ENCODE peak calls at places on chromosomes 13 and 19, in nine cellular contexts. S, N, I, V, T, K, P, U and C are unnamed samples. For H3K36me3 and H3K27me3, the result is how much of the 10 kb centered on the place peaks cover.

GRCh38 chr13:38685974-38686571 is 804 bp upstream of the FREM2 start:
- DNase-seq in S (peak), N (no peak), I (peak), V (peak), T (no peak), K (peak), P (no peak), U (no peak), C (peak)

GRCh38 chr19:37977992-37978391 is 71.0 kb downstream of the SIPA1L3 start:
- DNase-seq in S (no peak), N (peak), I (no peak), V (no peak), T (no peak), K (no peak), P (no peak), U (no peak), C (no peak)

GRCh38 chr13:112818040-112818697 is 128.3 kb downstream of the ATP11A start:
- DNase-seq in S (no peak), N (no peak), I (no peak), V (no peak), T (no peak), K (no peak), P (no peak), U (no peak), C (no peak)

GRCh38 chr13:113176292-113176691 is 17.8 kb downstream of the PROZ start:
- DNase-seq in S (no peak), N (no peak), I (no peak), V (no peak), T (no peak), K (peak), P (no peak), U (no peak), C (no peak)

GRCh38 chr19:9913237-9914000 is 22.9 kb downstream of the OLFM2 start:
- DNase-seq in S (peak), N (no peak), I (no peak), V (peak), T (no peak), K (no peak), P (peak), U (no peak), C (peak)

GRCh38 chr13:27359203-27359821 is 65.1 kb upstream of the GTF3A start:
- DNase-seq in S (peak), N (peak), I (peak), V (peak), T (peak), K (peak), P (peak), U (no peak), C (peak)

GRCh38 chr13:40440990-40441820 is 225.2 kb downstream of the FOXO1 start:
- DNase-seq in S (peak), N (no peak), I (no peak), V (no peak), T (no peak), K (peak), P (peak), U (no peak), C (no peak)

GRCh38 chr13:41587490-41587889 is 130.1 kb downstream of the RGCC start:
- DNase-seq in S (no peak), N (no peak), I (no peak), V (no peak), T (peak), K (no peak), P (no peak), U (no peak), C (no peak)

GRCh38 chr13:29104461-29104860 is 284.3 kb downstream of the MTUS2 start:
- DNase-seq in S (no peak), N (no peak), I (no peak), V (no peak), T (no peak), K (no peak), P (no peak), U (no peak), C (no peak)

GRCh38 chr13:24680921-24681585 is 845 bp downstream of the ATP12A start:
- DNase-seq in S (no peak), N (no peak), I (no peak), V (no peak), T (no peak), K (no peak), P (no peak), U (no peak), C (peak)
- H3K4me3 ChIP-seq in S (no peak), N (no peak), I (no peak), V (peak), T (peak), K (peak), P (peak), U (peak), C (peak)

GRCh38 chr19:20482721-20483120 is 82.9 kb downstream of the ZNF737 start:
- DNase-seq in S (no peak), N (no peak), I (no peak), V (no peak), T (peak), K (no peak), P (no peak), U (no peak), C (no peak)

GRCh38 chr19:20478936-20479335 is 86.6 kb downstream of the ZNF737 start:
- DNase-seq in S (no peak), N (no peak), I (no peak), V (no peak), T (no peak), K (no peak), P (no peak), U (no peak), C (no peak)

DNA sequence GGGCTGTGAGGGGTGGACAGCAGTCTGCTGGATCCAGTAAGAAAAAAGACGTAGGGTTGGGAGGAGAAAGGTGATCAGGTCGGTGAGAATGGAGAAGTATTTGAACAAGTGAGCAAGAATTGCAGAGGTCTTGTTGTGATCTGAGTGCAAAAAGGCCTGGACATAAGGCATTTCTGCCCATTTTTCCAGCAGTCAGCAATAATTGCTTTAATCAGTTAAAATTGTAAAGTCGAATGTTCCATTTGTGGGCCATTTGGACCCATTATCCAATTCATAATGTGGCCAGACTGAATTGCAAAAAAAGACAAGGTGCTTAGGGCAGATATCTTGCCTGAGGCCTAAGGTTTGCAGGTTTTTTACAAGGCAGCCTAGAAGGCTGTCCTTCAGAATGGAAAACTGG is 86.1 kb downstream of the ZNF737 start:
- DNase-seq in S (no peak), N (no peak), I (no peak), V (no peak), T (no peak), K (no peak), P (no peak), U (no peak), C (no peak)
- H3K36me3 ChIP-seq in S (under half), N (under half), I (under half), V (under half), T (under half), K (under half), P (under half), U (under half), C (under half)

GRCh38 chr13:53703371-53704080 is 674.9 kb downstream of the OLFM4 start:
- DNase-seq in S (no peak), N (no peak), I (no peak), V (no peak), T (no peak), K (no peak), P (no peak), U (no peak), C (no peak)
- H3K27me3 ChIP-seq in S (under half), N (under half), I (under half), V (under half), T (under half), K (under half), P (under half), U (under half), C (under half)

GRCh38 chr13:45333973-45334922 is 6.7 kb downstream of the TPT1 start:
- DNase-seq in S (no peak), N (peak), I (peak), V (no peak), T (peak), K (no peak), P (no peak), U (no peak), C (no peak)
- H3K4me3 ChIP-seq in S (no peak), N (no peak), I (no peak), V (no peak), T (no peak), K (no peak), P (no peak), U (no peak), C (no peak)

DNA sequence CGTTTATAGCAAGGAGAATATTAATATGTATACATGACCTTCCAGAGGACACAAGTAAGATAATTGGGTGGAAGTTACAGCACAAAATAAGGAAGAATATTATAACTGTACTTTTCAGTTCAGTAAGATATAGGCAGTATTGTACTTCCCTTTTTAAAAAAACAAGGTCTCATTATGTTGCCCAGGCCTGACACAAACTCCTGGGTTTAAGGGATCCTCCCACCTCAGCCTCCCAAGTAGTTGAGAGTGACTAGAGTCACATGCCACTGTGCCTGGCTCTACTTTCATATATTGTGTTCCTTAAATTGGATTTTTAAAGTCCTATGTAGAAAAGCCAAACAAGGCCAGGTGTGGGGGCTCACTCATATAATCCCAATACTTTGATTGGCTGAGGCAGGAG is 19.5 kb upstream of the MAB21L1 start:
- DNase-seq in S (no peak), N (no peak), I (no peak), V (no peak), T (no peak), K (no peak), P (no peak), U (no peak), C (no peak)
- H3K36me3 ChIP-seq in S (under half), N (under half), I (under half), V (under half), T (under half), K (under half), P (under half), U (under half), C (under half)

DNA sequence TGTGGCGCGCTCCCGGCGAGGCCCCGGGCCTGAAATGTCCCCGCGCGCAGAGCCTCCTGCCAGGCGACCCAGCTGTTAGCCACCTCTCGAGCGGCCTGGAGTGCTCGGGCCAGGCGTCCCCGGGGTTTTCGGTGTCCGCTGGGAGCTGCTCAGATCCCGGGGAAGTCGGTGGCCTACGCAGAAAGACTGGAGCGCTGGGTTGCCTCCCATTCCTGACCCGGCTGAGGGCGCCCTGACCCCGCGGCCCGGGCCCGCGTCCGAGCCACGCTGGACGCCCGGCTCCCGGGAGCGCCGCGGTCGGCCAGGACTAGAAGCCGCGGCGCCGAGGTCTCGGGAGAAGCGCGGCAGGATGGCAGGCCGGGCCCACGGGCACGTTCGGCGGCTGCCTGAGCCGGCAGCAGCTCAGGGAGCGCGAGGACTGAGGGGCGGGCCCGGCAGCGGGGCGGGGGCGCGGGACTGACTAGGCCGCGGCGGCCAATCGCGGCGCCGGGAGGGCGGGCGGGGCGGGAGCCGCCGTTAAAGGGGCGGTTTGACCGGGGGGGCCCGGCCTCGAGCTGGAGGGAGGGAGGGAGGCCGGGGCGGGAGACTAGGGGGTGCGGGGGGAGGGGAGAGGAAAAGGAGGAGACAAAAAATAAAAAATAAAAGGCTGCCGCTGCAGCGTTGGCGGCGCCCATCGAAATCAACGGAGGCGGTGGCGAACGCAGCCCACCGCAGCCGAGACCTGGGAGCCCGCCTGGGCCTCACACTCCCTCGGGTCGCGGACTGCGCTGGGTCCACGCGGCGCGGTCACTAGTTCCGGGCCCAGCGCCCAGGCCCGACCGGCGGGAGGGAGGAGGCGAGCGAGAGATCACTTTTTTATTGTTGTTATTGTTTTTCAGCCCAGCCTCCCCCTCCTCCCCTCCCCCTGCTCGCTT is 1.1 kb upstream of the ZIC2 start:
- DNase-seq in S (peak), N (peak), I (peak), V (peak), T (peak), K (peak), P (peak), U (no peak), C (peak)
- H3K27me3 ChIP-seq in S (half or more), N (half or more), I (half or more), V (under half), T (half or more), K (half or more), P (half or more), U (half or more), C (under half)

GRCh38 chr19:19539738-19540703 is 2.0 kb downstream of the CILP2 start:
- DNase-seq in S (peak), N (peak), I (peak), V (peak), T (peak), K (peak), P (peak), U (no peak), C (peak)
- H3K4me3 ChIP-seq in S (no peak), N (no peak), I (no peak), V (no peak), T (peak), K (peak), P (peak), U (peak), C (peak)

GRCh38 chr13:109769275-109769674 is 17.1 kb downstream of the IRS2 start:
- DNase-seq in S (no peak), N (no peak), I (no peak), V (no peak), T (no peak), K (no peak), P (no peak), U (peak), C (no peak)
- H3K36me3 ChIP-seq in S (under half), N (under half), I (under half), V (half or more), T (under half), K (under half), P (under half), U (under half), C (under half)